ENCODE peak calls at places on chromosomes 5 and 9, in five cellular contexts. W is omental fat pad, Y is posterior vena cava, V is choroid plexus epithelial cell, A is foreskin fibroblast. L is an unnamed sample.

GRCh38 chr5:130141689-130142320 is 237.5 kb downstream of the CHSY3 start:
- DNase-seq in Y (peak), W (no peak), A (peak), V (peak), L (no peak)

GRCh38 chr5:133565993-133566392 is 46.3 kb downstream of the FSTL4 start:
- DNase-seq in V (peak), A (peak), W (no peak), Y (no peak), L (no peak)

GRCh38 chr9:75131700-75132099 is 43.4 kb downstream of the OSTF1 start:
- DNase-seq in A (no peak), Y (no peak), V (no peak), W (no peak), L (no peak)

GRCh38 chr9:127872492-127873222 is 4.8 kb downstream of the AK1 start:
- DNase-seq in A (no peak), Y (no peak), V (no peak), W (no peak), L (no peak)

GRCh38 chr5:67201897-67202549 is 5.4 kb upstream of the CD180 start:
- DNase-seq in A (no peak), V (no peak), W (no peak), Y (no peak), L (no peak)

GRCh38 chr9:110996436-110997224 is 41.6 kb downstream of the LPAR1 start:
- DNase-seq in V (peak), Y (no peak), A (peak), W (no peak), L (peak)

GRCh38 chr9:2107906-2108451 is 92.8 kb downstream of the SMARCA2 start:
- DNase-seq in V (peak), A (no peak), Y (no peak), W (no peak), L (no peak)

GRCh38 chr5:159737263-159737662 is 179.0 kb upstream of the ADRA1B start:
- DNase-seq in Y (no peak), W (no peak), A (no peak), V (peak), L (no peak)

GRCh38 chr5:58048954-58049353 is 410.9 kb downstream of the PLK2 start:
- DNase-seq in V (no peak), W (no peak), A (no peak), Y (no peak), L (no peak)

GRCh38 chr9:69085523-69086283 is 50.2 kb downstream of the FXN start:
- DNase-seq in Y (no peak), A (peak), W (no peak), V (peak), L (no peak)

GRCh38 chr9:3521961-3522360 is 3.8 kb downstream of the RFX3 start:
- DNase-seq in A (no peak), Y (no peak), W (no peak), V (no peak), L (no peak)

GRCh38 chr9:86405926-86406325 is 51.7 kb upstream of the TUT7 start:
- DNase-seq in V (peak), Y (no peak), W (no peak), A (peak), L (peak)

GRCh38 chr5:56712895-56713565 is 102.3 kb upstream of the MAP3K1 start:
- DNase-seq in W (no peak), A (no peak), Y (no peak), V (no peak), L (no peak)

GRCh38 chr5:72920690-72921089 is 35.2 kb upstream of the FCHO2 start:
- DNase-seq in V (peak), Y (no peak), A (no peak), W (no peak), L (no peak)

GRCh38 chr9:126398403-126399058 is 71.9 kb downstream of the MVB12B start:
- DNase-seq in A (peak), V (peak), W (peak), Y (peak), L (peak)

GRCh38 chr9:124813496-124814177 is 36.7 kb downstream of the OLFML2A start:
- DNase-seq in Y (no peak), V (peak), W (no peak), A (no peak), L (no peak)

GRCh38 chr9:13719410-13719809 is 439.9 kb upstream of the MPDZ start:
- DNase-seq in Y (no peak), V (peak), A (no peak), W (no peak), L (no peak)

GRCh38 chr9:132681561-132681960 is 11.3 kb downstream of the GTF3C4 start:
- DNase-seq in Y (no peak), A (no peak), W (no peak), V (peak), L (no peak)

GRCh38 chr5:20113031-20113685 is 125.2 kb upstream of the CDH18 start:
- DNase-seq in W (no peak), A (no peak), Y (no peak), V (peak), L (no peak)

GRCh38 chr5:110270-110888 is 18.4 kb downstream of the PLEKHG4B start:
- DNase-seq in A (no peak), W (no peak), V (no peak), Y (no peak), L (no peak)

GRCh38 chr5:161314033-161314432 is 232.5 kb downstream of the GABRB2 start:
- DNase-seq in A (no peak), W (no peak), V (no peak), Y (no peak), L (no peak)

GRCh38 chr9:3931996-3932906 is 367.6 kb downstream of the GLIS3 start:
- DNase-seq in W (no peak), Y (no peak), A (no peak), V (peak), L (no peak)

GRCh38 chr9:69195681-69196080 is 21.6 kb downstream of the TJP2 start:
- DNase-seq in V (no peak), W (no peak), Y (no peak), A (no peak), L (no peak)